ENCODE peak calls at places on chromosomes 12 and 14, in seven cellular contexts. V is stomach, M is ovary, D is tibial nerve, A is heart left ventricle, W is breast epithelium, Y is thyroid gland. J is an unnamed sample.

GRCh38 chr14:90058876-90059458 is 2.8 kb upstream of the KCNK13 start:
- DNase-seq in V (no peak), M (no peak), D (no peak), A (no peak), W (no peak), Y (no peak), J (no peak)

GRCh38 chr14:34732802-34733201 is 18.4 kb upstream of the CFL2 start:
- DNase-seq in V (no peak), M (no peak), D (no peak), A (no peak), W (no peak), Y (no peak), J (no peak)

GRCh38 chr14:64186231-64187129 is 107.7 kb downstream of the ESR2 start:
- DNase-seq in V (peak; percentile 70), M (peak; percentile 46), D (no peak), A (no peak), W (no peak), Y (peak; percentile 74), J (peak; percentile 58)

GRCh38 chr14:75495882-75496281 is 26.4 kb upstream of the BATF start:
- DNase-seq in V (no peak), M (no peak), D (no peak), A (no peak), W (no peak), Y (no peak), J (no peak)

GRCh38 chr12:108381793-108382436 is 42.8 kb upstream of the CMKLR1 start:
- DNase-seq in V (no peak), M (no peak), D (no peak), A (no peak), W (no peak), Y (no peak), J (peak; percentile 21)

GRCh38 chr14:104766863-104767633 is 14.1 kb downstream of the SIVA1 start:
- DNase-seq in V (no peak), M (no peak), D (no peak), A (no peak), W (no peak), Y (no peak), J (no peak)

GRCh38 chr14:81269100-81269978 is 48.6 kb upstream of the GTF2A1 start:
- DNase-seq in V (no peak), M (no peak), D (no peak), A (no peak), W (no peak), Y (no peak), J (no peak)

GRCh38 chr14:66003082-66003740 is 483.0 kb upstream of the CCDC196 start:
- DNase-seq in V (no peak), M (no peak), D (no peak), A (no peak), W (no peak), Y (peak; percentile 69), J (no peak)

GRCh38 chr14:93902619-93903307 is 24.4 kb upstream of the FAM181A start:
- DNase-seq in V (peak; percentile 61), M (no peak), D (no peak), A (no peak), W (no peak), Y (no peak), J (no peak)

GRCh38 chr14:93905623-93906022 is 21.5 kb upstream of the FAM181A start:
- DNase-seq in V (no peak), M (no peak), D (no peak), A (no peak), W (no peak), Y (no peak), J (no peak)

GRCh38 chr14:93906341-93907329 is 20.5 kb upstream of the FAM181A start:
- DNase-seq in V (peak; percentile 82), M (peak; percentile 40), D (no peak), A (no peak), W (no peak), Y (peak; percentile 76), J (peak; percentile 70)

GRCh38 chr14:93901813-93902212 is 25.3 kb upstream of the FAM181A start:
- DNase-seq in V (no peak), M (no peak), D (no peak), A (no peak), W (no peak), Y (no peak), J (no peak)

DNA sequence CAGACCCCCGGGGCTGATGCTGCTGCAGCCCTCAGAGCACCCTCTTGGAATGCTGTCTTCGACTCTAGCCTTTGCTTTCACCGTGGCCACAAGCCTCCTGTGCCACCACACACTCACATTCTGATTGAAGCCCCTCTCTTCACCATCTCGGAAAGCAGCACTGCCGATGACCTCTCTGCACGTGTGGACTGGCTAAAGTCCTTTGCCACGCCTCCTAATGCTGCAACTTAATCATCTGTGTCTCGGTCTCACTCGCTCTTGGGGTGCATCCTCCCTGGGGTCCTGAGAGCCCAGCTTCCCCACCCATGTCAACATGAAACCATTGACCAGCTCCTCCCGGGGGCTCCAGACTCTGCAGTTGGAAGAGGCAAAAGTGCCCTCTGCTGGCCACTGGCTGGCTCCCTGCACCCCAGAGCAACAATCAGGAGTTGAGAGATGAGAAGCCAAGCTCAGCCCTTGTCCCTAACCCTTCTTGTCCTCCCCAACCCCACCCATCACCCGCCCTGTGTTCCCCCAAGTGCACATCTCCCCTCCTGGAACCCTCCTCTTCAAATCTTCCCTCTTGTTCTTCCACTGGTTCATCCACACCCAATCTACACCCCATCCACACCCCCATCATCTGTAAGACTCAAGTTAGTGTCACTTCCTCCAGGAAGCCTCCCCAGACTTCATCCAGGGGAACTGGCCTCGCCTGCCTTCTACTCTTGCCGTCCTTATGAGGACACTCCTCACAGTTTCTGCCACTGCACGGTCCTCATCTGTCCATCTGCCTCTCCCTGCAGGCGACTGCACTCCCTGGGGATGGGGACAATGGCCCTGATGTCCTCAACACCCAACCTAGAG is 23.6 kb upstream of the FAM181A start:
- DNase-seq in V (peak; percentile 40), M (no peak), D (no peak), A (no peak), W (no peak), Y (peak; percentile 11), J (peak; percentile 46)
- TF ChIP-seq CTCF in V (peak; percentile 30), M (no peak), D (no peak), A (peak; percentile 30), W (no peak), Y (peak; percentile 3), J (no peak)

DNA sequence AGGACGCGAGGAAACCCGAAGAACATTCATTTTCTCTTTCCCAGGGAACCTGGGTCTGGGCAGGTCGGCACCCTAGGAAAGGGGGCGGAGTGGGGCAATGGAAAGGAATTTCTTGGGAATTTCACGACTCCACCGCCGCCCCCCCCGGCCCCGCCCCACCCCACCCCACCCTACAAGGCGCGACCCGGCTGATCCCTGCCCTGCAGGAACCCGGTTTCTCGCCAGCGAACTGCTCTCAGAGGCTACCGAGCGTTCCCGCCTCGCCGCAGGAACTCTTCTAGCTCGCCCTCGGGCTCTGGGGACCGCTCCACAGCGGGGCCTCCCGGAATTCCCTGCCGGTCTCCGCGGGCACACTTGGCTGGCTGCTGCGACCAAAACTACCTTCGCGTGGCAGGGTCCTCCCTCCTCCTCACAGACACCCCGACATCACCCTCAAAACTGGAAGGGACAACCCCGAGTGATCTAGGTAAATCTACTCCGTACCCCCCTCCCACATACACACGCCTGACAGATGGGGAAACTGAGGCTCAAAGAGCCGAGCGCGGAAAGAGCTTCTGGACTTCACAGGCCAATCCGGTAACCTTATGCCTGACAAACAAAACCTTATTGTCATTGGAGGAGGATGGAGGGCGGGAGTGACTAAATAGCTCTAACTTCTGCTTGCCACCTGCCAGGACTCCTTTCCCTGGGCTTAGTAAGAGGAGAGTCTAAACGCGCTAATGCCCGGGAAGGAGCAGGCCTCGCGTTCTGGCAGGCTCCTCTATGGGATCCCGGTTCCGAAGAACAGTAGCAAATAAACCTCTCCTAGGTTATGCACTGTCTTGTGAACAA is 835 bp upstream of the ACTN1 start:
- DNase-seq in V (peak; percentile 54), M (peak; percentile 59), D (peak; percentile 32), A (peak; percentile 51), W (peak; percentile 70), Y (peak; percentile 42), J (no peak)
- H3K27ac ChIP-seq in V (peak overlapping the region; percentile 98), M (peak overlapping the region; percentile 97), D (peak overlapping the region; percentile 83), A (peak overlapping the region; percentile 95), W (peak overlapping the region; percentile 99), Y (peak overlapping the region; percentile 93), J (peak overlapping the region; percentile 92)

GRCh38 chr12:57087689-57088441 is 1.0 kb upstream of the NAB2 start:
- DNase-seq in V (peak; percentile 86), M (peak; percentile 94), D (peak; percentile 78), A (peak; percentile 89), W (peak; percentile 91), Y (peak; percentile 96), J (peak; percentile 86)

GRCh38 chr12:57089259-57090245 is 638 bp downstream of the NAB2 start:
- DNase-seq in V (peak; percentile 58), M (peak; percentile 80), D (peak; percentile 62), A (peak; percentile 90), W (peak; percentile 53), Y (peak; percentile 86), J (peak; percentile 87)

GRCh38 chr12:57085999-57086950 is 2.6 kb upstream of the NAB2 start:
- DNase-seq in V (peak; percentile 37), M (peak; percentile 82), D (no peak), A (peak; percentile 82), W (peak; percentile 65), Y (peak; percentile 76), J (peak; percentile 76)

GRCh38 chr12:57088442-57089258 is at the start of gene NAB2:
- DNase-seq in V (peak; percentile 98), M (peak; percentile 96), D (peak; percentile 96), A (peak; percentile 98), W (peak; percentile 93), Y (peak; percentile 98), J (peak; percentile 96)

GRCh38 chr12:57086951-57087688 is 1.8 kb upstream of the NAB2 start:
- DNase-seq in V (peak; percentile 83), M (peak; percentile 97), D (peak; percentile 90), A (peak; percentile 93), W (peak; percentile 92), Y (peak; percentile 94), J (peak; percentile 92)
- TF ChIP-seq POLR2A in V (no peak), M (peak; percentile 81), D (no peak), A (peak; percentile 63), W (peak; percentile 85), Y (no peak), J (peak; percentile 55)

GRCh38 chr12:125099407-125099779 is 34.2 kb downstream of the AACS start:
- DNase-seq in V (no peak), M (no peak), D (no peak), A (no peak), W (no peak), Y (no peak), J (no peak)
- TF ChIP-seq CTCF in V (no peak), M (no peak), D (no peak), A (no peak), W (no peak), Y (no peak), J (no peak)

GRCh38 chr14:22464422-22465142 is 124.4 kb downstream of the DAD1 start:
- DNase-seq in V (no peak), M (no peak), D (no peak), A (no peak), W (no peak), Y (no peak), J (no peak)
- H3K27ac ChIP-seq in V (no peak overlapping the region), M (no peak overlapping the region), D (no peak overlapping the region), A (no peak overlapping the region), W (no peak overlapping the region), Y (no peak overlapping the region), J (no peak overlapping the region)

GRCh38 chr12:2890388-2891239 is at the start of gene TULP3:
- DNase-seq in V (peak; percentile 99), M (peak; percentile 99), D (peak; percentile 99), A (peak; percentile 99), W (peak; percentile 98), Y (peak; percentile 99), J (peak; percentile 99)
- TF ChIP-seq POLR2A in V (no peak), M (peak; percentile 96), D (peak; percentile 81), A (peak; percentile 85), W (peak; percentile 85), Y (peak; percentile 47), J (peak; percentile 51)

J was measured in testis.